ENCODE peak calls at places on chromosomes 13 and 19, in eight cellular contexts. C, O, I, K, S, Z, U and E are unnamed samples.

GRCh38 chr13:43742911-43743310 is 43.9 kb downstream of the ENOX1 start:
- DNase-seq in C (no peak), O (no peak), I (no peak), K (no peak), S (no peak), Z (no peak), U (no peak), E (no peak)

GRCh38 chr19:17920527-17920926 is 12.3 kb upstream of the CCDC124 start:
- DNase-seq in C (no peak), O (no peak), I (no peak), K (no peak), S (no peak), Z (no peak), U (no peak), E (no peak)

GRCh38 chr19:6453951-6454565 is 5.5 kb downstream of the SLC25A23 start:
- DNase-seq in C (no peak), O (no peak), I (no peak), K (no peak), S (no peak), Z (no peak), U (no peak), E (no peak)

GRCh38 chr19:44894946-44895345 is 3.9 kb downstream of the TOMM40 start:
- DNase-seq in C (no peak), O (no peak), I (no peak), K (no peak), S (no peak), Z (no peak), U (no peak), E (no peak)

GRCh38 chr13:29583073-29583785 is 12.3 kb downstream of the SLC7A1 start:
- DNase-seq in C (no peak), O (no peak), I (peak; percentile 62), K (no peak), S (no peak), Z (peak; percentile 76), U (no peak), E (peak; percentile 76)

GRCh38 chr13:75783906-75784485 is 147.9 kb downstream of the LMO7 start:
- DNase-seq in C (no peak), O (no peak), I (no peak), K (no peak), S (no peak), Z (no peak), U (no peak), E (no peak)

GRCh38 chr19:18839465-18840287 is 7.9 kb downstream of the UPF1 start:
- DNase-seq in C (no peak), O (peak; percentile 87), I (no peak), K (no peak), S (no peak), Z (no peak), U (no peak), E (no peak)

GRCh38 chr13:20943519-20944012 is 41.0 kb upstream of the XPO4 start:
- DNase-seq in C (peak; percentile 84), O (peak; percentile 74), I (peak; percentile 98), K (peak; percentile 94), S (peak; percentile 92), Z (peak; percentile 97), U (peak; percentile 94), E (peak; percentile 88)

GRCh38 chr13:87123987-87124784 is 547.0 kb upstream of the SLITRK5 start:
- DNase-seq in C (peak; percentile 28), O (peak; percentile 10), I (peak; percentile 90), K (no peak), S (no peak), Z (peak; percentile 100), U (no peak), E (no peak)

GRCh38 chr13:35826626-35827254 is 304.4 kb downstream of the DCLK1 start:
- DNase-seq in C (no peak), O (no peak), I (no peak), K (no peak), S (no peak), Z (no peak), U (no peak), E (no peak)

GRCh38 chr13:36822786-36823185 is 3.8 kb downstream of the RFXAP start:
- DNase-seq in C (no peak), O (no peak), I (no peak), K (no peak), S (no peak), Z (peak; percentile 15), U (no peak), E (no peak)

GRCh38 chr19:55684946-55685681 is 10.1 kb downstream of the EPN1 start:
- DNase-seq in C (no peak), O (no peak), I (no peak), K (no peak), S (no peak), Z (no peak), U (peak; percentile 81), E (no peak)

GRCh38 chr19:45200614-45201013 is 22.0 kb downstream of the BLOC1S3 start:
- DNase-seq in C (no peak), O (peak; percentile 62), I (no peak), K (no peak), S (no peak), Z (peak; percentile 57), U (no peak), E (no peak)

GRCh38 chr19:14479985-14480694 is 5.0 kb upstream of the PTGER1 start:
- DNase-seq in C (no peak), O (no peak), I (peak; percentile 40), K (no peak), S (peak; percentile 79), Z (peak; percentile 20), U (peak; percentile 91), E (no peak)

GRCh38 chr19:10104130-10104513 is 1.6 kb upstream of the ANGPTL6 start:
- DNase-seq in C (no peak), O (no peak), I (no peak), K (no peak), S (no peak), Z (no peak), U (no peak), E (no peak)

GRCh38 chr19:10104665-10105221 is 1.4 kb upstream of the PPAN start:
- DNase-seq in C (no peak), O (no peak), I (no peak), K (no peak), S (peak; percentile 92), Z (no peak), U (peak; percentile 73), E (no peak)

GRCh38 chr19:10107254-10107653 is 1.1 kb downstream of the PPAN start:
- DNase-seq in C (no peak), O (no peak), I (no peak), K (no peak), S (no peak), Z (no peak), U (no peak), E (no peak)

GRCh38 chr19:10106100-10106936 is at the start of gene PPAN:
- DNase-seq in C (peak; percentile 99), O (peak; percentile 95), I (peak; percentile 99), K (peak; percentile 98), S (peak; percentile 100), Z (peak; percentile 98), U (peak; percentile 99), E (peak; percentile 99)

GRCh38 chr19:10105241-10106099 is 692 bp upstream of the PPAN start:
- DNase-seq in C (no peak), O (no peak), I (no peak), K (no peak), S (peak; percentile 70), Z (no peak), U (no peak), E (no peak)
- H3K4me3 ChIP-seq in C (no peak overlapping the region), O (no peak overlapping the region), I (peak overlapping the region; percentile 88), K (peak overlapping the region; percentile 97), S (peak overlapping the region; percentile 82), Z (no peak overlapping the region), U (peak overlapping the region; percentile 73), E (peak overlapping the region; percentile 87)

GRCh38 chr13:25330541-25330940 is 29.1 kb downstream of the NUP58 start:
- DNase-seq in C (no peak), O (no peak), I (peak; percentile 8), K (no peak), S (no peak), Z (peak; percentile 28), U (no peak), E (no peak)
- H3K36me3 ChIP-seq in C (peaks cover 98% of the 10 kb centered on the region), O (peaks cover 8% of the 10 kb centered on the region), I (peaks cover 61% of the 10 kb centered on the region), K (peaks cover 51% of the 10 kb centered on the region), S (no peaks in the 10 kb centered on the region), Z (peaks cover 33% of the 10 kb centered on the region), U (peaks cover 60% of the 10 kb centered on the region), E (peaks cover 87% of the 10 kb centered on the region)

DNA sequence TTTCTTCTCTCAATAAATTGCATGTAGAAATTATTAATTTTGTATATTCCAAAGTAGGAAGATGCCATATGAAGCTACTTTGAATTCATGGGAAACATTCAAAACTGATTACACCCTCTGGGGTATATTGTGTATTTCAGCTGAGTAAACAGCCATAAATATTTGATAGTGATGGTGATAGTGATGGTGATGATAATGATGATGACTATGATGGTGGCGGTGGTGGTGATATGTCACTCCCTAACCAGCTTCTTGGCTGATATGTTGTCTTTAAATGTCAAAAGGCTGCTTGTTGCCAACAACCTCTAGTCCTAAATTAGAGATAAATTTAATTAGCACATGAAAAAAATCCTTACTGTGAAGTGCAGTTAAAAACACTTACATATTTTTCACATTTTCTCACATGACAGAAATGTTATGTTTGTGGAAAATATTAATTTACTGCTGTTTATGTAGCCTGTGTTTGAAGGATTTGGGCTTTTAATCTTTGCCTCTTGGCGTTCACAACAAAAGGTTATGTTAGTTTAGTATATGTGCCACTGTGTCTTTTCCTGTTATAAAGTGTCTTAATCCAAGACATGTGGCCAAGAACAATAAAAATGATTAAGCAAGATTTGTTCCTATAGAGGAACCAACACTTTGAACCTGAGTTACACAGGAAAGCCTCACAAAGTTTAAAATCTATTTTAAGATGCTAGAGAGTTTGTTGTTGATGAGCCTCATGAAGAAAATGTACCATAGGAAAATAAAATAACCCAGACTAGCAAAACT is 102.2 kb downstream of the LRCH1 start:
- DNase-seq in C (no peak), O (no peak), I (no peak), K (no peak), S (no peak), Z (no peak), U (no peak), E (no peak)
- H3K27ac ChIP-seq in C (peak overlapping the region; percentile 60), O (no peak overlapping the region), I (no peak overlapping the region), K (peak overlapping the region; percentile 83), S (no peak overlapping the region), Z (no peak overlapping the region), U (peak overlapping the region; percentile 33), E (peak overlapping the region; percentile 22)

GRCh38 chr13:50129065-50129922 is 114.0 kb downstream of the KCNRG start:
- DNase-seq in C (no peak), O (no peak), I (no peak), K (peak; percentile 75), S (no peak), Z (no peak), U (peak; percentile 79), E (no peak)
- H3K4me3 ChIP-seq in C (peak overlapping the region; percentile 44), O (peak overlapping the region; percentile 71), I (peak overlapping the region; percentile 74), K (peak overlapping the region; percentile 71), S (peak overlapping the region; percentile 46), Z (no peak overlapping the region), U (peak overlapping the region; percentile 57), E (no peak overlapping the region)